ENCODE peak calls at places on chromosome 17, in five cellular contexts. J is RWPE1, K is cerebellar nuclear complex, O is progenitor cell of endocrine pancreas, R is non-pigmented ciliary epithelial cell. U is an unnamed sample.

GRCh38 chr17:29037739-29038465 is 5.0 kb upstream of the PIPOX start:
- DNase-seq in K (peak), R (no peak), J (no peak), O (no peak), U (no peak)

GRCh38 chr17:75131278-75132017 is at the start of gene NT5C:
- DNase-seq in K (no peak), O (peak), R (no peak), J (peak), U (peak)

GRCh38 chr17:68821860-68822693 is 133.1 kb downstream of the ABCA8 start:
- DNase-seq in J (peak), O (no peak), R (peak), K (no peak), U (no peak)

GRCh38 chr17:6567528-6568185 is 11.3 kb upstream of the PITPNM3 start:
- DNase-seq in K (no peak), O (no peak), J (peak), R (no peak), U (peak)

GRCh38 chr17:4059656-4060055 is 83.2 kb downstream of the ZZEF1 start:
- DNase-seq in K (no peak), R (no peak), O (no peak), J (no peak), U (no peak)

GRCh38 chr17:15213381-15214087 is 51.6 kb downstream of the PMP22 start:
- DNase-seq in J (no peak), R (peak), O (no peak), K (no peak), U (no peak)

GRCh38 chr17:40417258-40417608 is 463 bp downstream of the TOP2A start:
- DNase-seq in O (no peak), J (no peak), R (no peak), K (no peak), U (no peak)

GRCh38 chr17:13429201-13429600 is 172.5 kb downstream of the HS3ST3A1 start:
- DNase-seq in O (no peak), J (no peak), K (no peak), R (peak), U (no peak)

GRCh38 chr17:51759260-51759659 is 399.3 kb downstream of the CA10 start:
- DNase-seq in J (no peak), K (no peak), R (no peak), O (no peak), U (no peak)